ENCODE peak calls at places on chromosome 9, in ten cellular contexts. Q is heart right ventricle, M is hepatocyte, D is progenitor cell of endocrine pancreas, P is upper lobe of right lung, G is RWPE1, Z is bronchial epithelial cell, U is GM10248, A is GM23338, J is fibroblast of the aortic adventitia. S is an unnamed sample.

GRCh38 chr9:12511726-12512125 is 181.5 kb upstream of the TYRP1 start:
- DNase-seq in Q (no peak), M (no peak), D (no peak), P (no peak), G (no peak), Z (no peak), U (no peak), A (no peak), J (no peak), S (no peak)

GRCh38 chr9:13911473-13911872 is 402.5 kb downstream of the NFIB start:
- DNase-seq in Q (no peak), M (no peak), D (no peak), P (no peak), G (no peak), Z (no peak), U (no peak), A (no peak), J (no peak), S (no peak)

GRCh38 chr9:93196095-93197055 is 12.4 kb downstream of the WNK2 start:
- DNase-seq in Q (no peak), M (no peak), D (no peak), P (no peak), G (no peak), Z (no peak), U (no peak), A (no peak), J (no peak), S (no peak)

GRCh38 chr9:134066546-134066922 is 1.3 kb downstream of the BRD3 start:
- DNase-seq in Q (no peak), M (no peak), D (no peak), P (peak), G (peak), Z (no peak), U (no peak), A (no peak), J (peak), S (peak)

GRCh38 chr9:118455259-118455658 is 751.1 kb downstream of the TLR4 start:
- DNase-seq in Q (no peak), M (no peak), D (no peak), P (no peak), G (no peak), Z (no peak), U (no peak), A (no peak), J (no peak), S (no peak)

GRCh38 chr9:7001571-7001970 is 243.8 kb downstream of the KDM4C start:
- DNase-seq in Q (no peak), M (no peak), D (no peak), P (no peak), G (no peak), Z (no peak), U (no peak), A (no peak), J (no peak), S (no peak)

GRCh38 chr9:116499986-116500871 is 186.9 kb upstream of the TRIM32 start:
- DNase-seq in Q (no peak), M (peak), D (no peak), P (no peak), G (peak), Z (peak), U (no peak), A (no peak), J (peak), S (no peak)

GRCh38 chr9:69122391-69123141 is 51.5 kb upstream of the TJP2 start:
- DNase-seq in Q (no peak), M (peak), D (no peak), P (no peak), G (peak), Z (peak), U (no peak), A (peak), J (peak), S (no peak)

GRCh38 chr9:34958411-34958982 is 412 bp downstream of the PHF24 start:
- DNase-seq in Q (no peak), M (no peak), D (no peak), P (no peak), G (no peak), Z (no peak), U (no peak), A (no peak), J (no peak), S (no peak)

GRCh38 chr9:134278286-134278685 is 48.0 kb upstream of the RXRA start:
- DNase-seq in Q (no peak), M (no peak), D (no peak), P (no peak), G (no peak), Z (no peak), U (no peak), A (no peak), J (no peak), S (no peak)

GRCh38 chr9:83449981-83450380 is 88.2 kb downstream of the FRMD3 start:
- DNase-seq in Q (no peak), M (no peak), D (no peak), P (no peak), G (no peak), Z (no peak), U (no peak), A (no peak), J (no peak), S (no peak)

GRCh38 chr9:16794871-16795639 is 75.4 kb downstream of the BNC2 start:
- DNase-seq in Q (peak), M (peak), D (no peak), P (no peak), G (no peak), Z (no peak), U (no peak), A (no peak), J (peak), S (no peak)

GRCh38 chr9:81375461-81376100 is 313.8 kb downstream of the TLE1 start:
- DNase-seq in Q (no peak), M (no peak), D (no peak), P (no peak), G (no peak), Z (no peak), U (no peak), A (no peak), J (no peak), S (no peak)

GRCh38 chr9:134365115-134365596 is 38.9 kb downstream of the RXRA start:
- DNase-seq in Q (no peak), M (no peak), D (no peak), P (no peak), G (no peak), Z (no peak), U (no peak), A (no peak), J (no peak), S (no peak)

GRCh38 chr9:109453210-109453842 is 44.8 kb downstream of the PTPN3 start:
- DNase-seq in Q (no peak), M (peak), D (no peak), P (no peak), G (peak), Z (peak), U (no peak), A (no peak), J (peak), S (no peak)

GRCh38 chr9:109450346-109450745 is 47.8 kb downstream of the PTPN3 start:
- DNase-seq in Q (no peak), M (no peak), D (no peak), P (no peak), G (no peak), Z (peak), U (no peak), A (no peak), J (no peak), S (no peak)

GRCh38 chr9:109452761-109453160 is 45.3 kb downstream of the PTPN3 start:
- DNase-seq in Q (no peak), M (no peak), D (no peak), P (no peak), G (peak), Z (peak), U (no peak), A (no peak), J (peak), S (no peak)

GRCh38 chr9:109449036-109449798 is 48.9 kb downstream of the PTPN3 start:
- DNase-seq in Q (no peak), M (no peak), D (no peak), P (no peak), G (peak), Z (peak), U (no peak), A (no peak), J (no peak), S (no peak)

GRCh38 chr9:109451311-109452025 is 46.6 kb downstream of the PTPN3 start:
- DNase-seq in Q (no peak), M (no peak), D (no peak), P (no peak), G (no peak), Z (no peak), U (no peak), A (peak), J (no peak), S (no peak)
- TF ChIP-seq CTCF in Q (no peak), M (no peak), D (no peak), P (no peak), G (no peak), Z (no peak), U (no peak), A (peak), J (no peak), S (peak)

GRCh38 chr9:91530829-91531228 is 107.2 kb upstream of the NFIL3 start:
- DNase-seq in Q (no peak), M (no peak), D (no peak), P (no peak), G (no peak), Z (peak), U (no peak), A (no peak), J (peak), S (no peak)
- TF ChIP-seq CTCF in Q (no peak), M (no peak), D (no peak), P (no peak), G (no peak), Z (no peak), U (no peak), A (no peak), J (no peak), S (no peak)

DNA sequence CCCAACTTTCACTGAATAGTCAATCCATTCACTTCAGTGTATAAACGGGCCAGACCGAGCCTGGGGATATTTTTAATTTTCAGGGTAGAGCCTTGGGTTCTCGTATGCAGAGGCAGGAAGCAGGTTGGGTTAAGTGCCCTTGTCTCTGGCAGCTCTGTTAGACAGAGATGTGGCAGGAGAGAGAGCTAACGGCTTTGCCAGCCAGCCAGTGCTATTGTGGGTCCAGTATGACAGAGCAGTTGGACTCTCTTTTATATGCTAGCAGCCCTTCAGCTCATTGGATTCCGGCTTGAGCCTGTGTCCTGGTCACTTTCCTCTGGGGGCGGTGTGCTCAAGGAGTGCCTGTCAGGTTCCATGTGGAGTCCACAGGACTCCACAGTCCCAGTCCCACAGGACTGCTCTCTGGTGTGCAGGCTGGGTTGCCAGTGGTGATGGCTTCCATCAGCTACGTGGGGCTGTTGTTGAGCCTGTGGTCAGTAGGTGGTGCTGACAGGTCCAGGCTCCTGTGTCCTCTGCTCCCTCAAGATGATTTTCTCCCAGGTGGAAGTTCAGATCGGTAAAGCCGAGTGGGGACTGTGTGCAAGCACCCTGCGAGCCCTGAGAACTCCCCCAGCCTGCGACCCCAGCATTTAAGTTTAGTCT is 14.3 kb downstream of the CLTA start:
- DNase-seq in Q (no peak), M (peak), D (no peak), P (no peak), G (no peak), Z (no peak), U (no peak), A (peak), J (no peak), S (no peak)
- TF ChIP-seq CTCF in Q (peak), M (peak), D (peak), P (no peak), G (no peak), Z (peak), U (peak), A (peak), J (peak), S (peak)

DNA sequence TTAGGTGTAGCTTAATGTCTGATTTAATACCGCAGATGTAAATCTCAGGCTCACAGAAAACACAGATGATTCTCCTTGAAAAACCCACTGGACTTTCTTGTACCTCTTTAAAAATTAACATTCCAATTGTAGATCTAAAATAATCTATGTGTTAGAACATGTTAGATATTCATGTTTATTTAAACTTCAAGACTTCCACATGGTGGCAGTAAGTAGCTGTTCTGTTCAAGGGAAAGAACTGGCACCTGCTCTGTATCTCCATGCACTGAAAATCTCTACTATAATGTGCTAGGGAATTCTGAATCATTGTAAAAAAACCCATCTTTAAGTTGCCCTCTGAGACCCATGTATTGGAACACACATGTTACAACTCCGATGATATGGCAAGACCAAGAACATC is 366.9 kb downstream of the DMRTA1 start:
- DNase-seq in Q (no peak), M (peak), D (no peak), P (no peak), G (no peak), Z (peak), U (peak), A (peak), J (peak), S (no peak)
- TF ChIP-seq CTCF in Q (no peak), M (peak), D (peak), P (no peak), G (peak), Z (peak), U (no peak), A (peak), J (peak), S (peak)

DNA sequence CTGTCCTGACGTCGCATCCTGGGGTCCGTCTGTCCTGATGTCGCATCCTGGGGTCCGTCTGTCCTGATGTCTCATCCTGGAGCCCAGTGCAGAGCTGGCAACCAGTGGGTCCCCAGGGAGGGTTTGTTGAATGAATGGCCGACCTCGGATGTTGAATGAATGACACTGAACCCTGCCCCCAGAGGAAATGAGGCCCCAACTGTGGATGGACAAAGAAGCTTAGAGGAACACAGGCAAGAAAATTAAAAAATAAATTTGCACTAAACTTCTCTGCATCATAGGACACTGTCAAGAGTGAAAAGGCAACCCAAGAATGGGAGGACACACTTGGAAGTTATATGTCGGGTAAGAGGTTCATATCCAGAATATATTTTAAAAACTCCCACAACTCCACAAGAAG is 47.7 kb upstream of the NOTCH1 start:
- DNase-seq in Q (no peak), M (no peak), D (no peak), P (no peak), G (no peak), Z (no peak), U (no peak), A (no peak), J (no peak), S (no peak)
- TF ChIP-seq CTCF in Q (no peak), M (no peak), D (no peak), P (no peak), G (no peak), Z (no peak), U (no peak), A (no peak), J (no peak), S (no peak)